ENCODE peak calls at places on chromosomes 13 and 19, in nine cellular contexts. One of them, this sample, is unnamed.

GRCh38 chr19:16370671-16371391 is 46.2 kb downstream of the KLF2 start:
- DNase-seq in lung: no peak
- DNase-seq in LoVo: no peak
- DNase-seq in stimulated activated CD4-positive, alpha-beta T cell treated with anti-CD3 and anti-CD28 coated beads, Interleukin-1b, Interleukin-23, amount 100 ng/mL, for 4 hours: no peak
- DNase-seq in astrocyte of the spinal cord: no peak
- DNase-seq in T-helper 1 cell: no peak
- DNase-seq in dermis microvascular lymphatic vessel endothelial cell: no peak
- DNase-seq in activated CD4-positive, alpha-beta T cell treated with anti-CD3 and anti-CD28 coated beads, Interleukin-2, amount 50 U/mL, for 24 hours: no peak
- DNase-seq in breast epithelium: no peak
- DNase-seq in this sample: no peak

GRCh38 chr19:31256601-31256990 is 92.6 kb downstream of the TSHZ3 start:
- DNase-seq in astrocyte of the spinal cord: no peak
- DNase-seq in LoVo: no peak
- DNase-seq in lung: no peak
- DNase-seq in breast epithelium: no peak
- DNase-seq in activated CD4-positive, alpha-beta T cell treated with anti-CD3 and anti-CD28 coated beads, Interleukin-2, amount 50 U/mL, for 24 hours: no peak
- DNase-seq in stimulated activated CD4-positive, alpha-beta T cell treated with anti-CD3 and anti-CD28 coated beads, Interleukin-1b, Interleukin-23, amount 100 ng/mL, for 4 hours: no peak
- DNase-seq in dermis microvascular lymphatic vessel endothelial cell: no peak
- DNase-seq in T-helper 1 cell: no peak
- DNase-seq in this sample: no peak

GRCh38 chr19:14347999-14348889 is 33.0 kb upstream of the ADGRE5 start:
- DNase-seq in dermis microvascular lymphatic vessel endothelial cell: no peak
- DNase-seq in lung: peak; percentile 61
- DNase-seq in breast epithelium: peak; percentile 35
- DNase-seq in astrocyte of the spinal cord: peak; percentile 38
- DNase-seq in T-helper 1 cell: no peak
- DNase-seq in LoVo: peak; percentile 46
- DNase-seq in stimulated activated CD4-positive, alpha-beta T cell treated with anti-CD3 and anti-CD28 coated beads, Interleukin-1b, Interleukin-23, amount 100 ng/mL, for 4 hours: peak; percentile 65
- DNase-seq in activated CD4-positive, alpha-beta T cell treated with anti-CD3 and anti-CD28 coated beads, Interleukin-2, amount 50 U/mL, for 24 hours: peak; percentile 46
- DNase-seq in this sample: peak; percentile 30

GRCh38 chr13:102399791-102400618 is 1.8 kb downstream of the FGF14 start:
- DNase-seq in T-helper 1 cell: peak; percentile 6
- DNase-seq in LoVo: no peak
- DNase-seq in astrocyte of the spinal cord: no peak
- DNase-seq in breast epithelium: no peak
- DNase-seq in dermis microvascular lymphatic vessel endothelial cell: no peak
- DNase-seq in stimulated activated CD4-positive, alpha-beta T cell treated with anti-CD3 and anti-CD28 coated beads, Interleukin-1b, Interleukin-23, amount 100 ng/mL, for 4 hours: no peak
- DNase-seq in lung: no peak
- DNase-seq in activated CD4-positive, alpha-beta T cell treated with anti-CD3 and anti-CD28 coated beads, Interleukin-2, amount 50 U/mL, for 24 hours: no peak
- DNase-seq in this sample: no peak

GRCh38 chr13:37526710-37527446 is 71.7 kb downstream of the POSTN start:
- DNase-seq in activated CD4-positive, alpha-beta T cell treated with anti-CD3 and anti-CD28 coated beads, Interleukin-2, amount 50 U/mL, for 24 hours: no peak
- DNase-seq in LoVo: no peak
- DNase-seq in breast epithelium: no peak
- DNase-seq in astrocyte of the spinal cord: peak; percentile 65
- DNase-seq in lung: no peak
- DNase-seq in T-helper 1 cell: no peak
- DNase-seq in dermis microvascular lymphatic vessel endothelial cell: no peak
- DNase-seq in stimulated activated CD4-positive, alpha-beta T cell treated with anti-CD3 and anti-CD28 coated beads, Interleukin-1b, Interleukin-23, amount 100 ng/mL, for 4 hours: no peak
- DNase-seq in this sample: no peak

GRCh38 chr19:18300930-18301717 is 19.7 kb upstream of the JUND start:
- DNase-seq in astrocyte of the spinal cord: peak; percentile 47
- DNase-seq in lung: peak; percentile 77
- DNase-seq in breast epithelium: no peak
- DNase-seq in stimulated activated CD4-positive, alpha-beta T cell treated with anti-CD3 and anti-CD28 coated beads, Interleukin-1b, Interleukin-23, amount 100 ng/mL, for 4 hours: no peak
- DNase-seq in activated CD4-positive, alpha-beta T cell treated with anti-CD3 and anti-CD28 coated beads, Interleukin-2, amount 50 U/mL, for 24 hours: no peak
- DNase-seq in T-helper 1 cell: no peak
- DNase-seq in LoVo: peak; percentile 75
- DNase-seq in dermis microvascular lymphatic vessel endothelial cell: no peak
- DNase-seq in this sample: no peak

GRCh38 chr13:92126399-92126798 is 728.0 kb downstream of the GPC5 start:
- DNase-seq in LoVo: no peak
- DNase-seq in stimulated activated CD4-positive, alpha-beta T cell treated with anti-CD3 and anti-CD28 coated beads, Interleukin-1b, Interleukin-23, amount 100 ng/mL, for 4 hours: no peak
- DNase-seq in dermis microvascular lymphatic vessel endothelial cell: no peak
- DNase-seq in lung: no peak
- DNase-seq in astrocyte of the spinal cord: no peak
- DNase-seq in breast epithelium: no peak
- DNase-seq in T-helper 1 cell: no peak
- DNase-seq in activated CD4-positive, alpha-beta T cell treated with anti-CD3 and anti-CD28 coated beads, Interleukin-2, amount 50 U/mL, for 24 hours: no peak
- DNase-seq in this sample: no peak

GRCh38 chr19:58009666-58010301 is 7.2 kb upstream of the ZNF606 start:
- DNase-seq in activated CD4-positive, alpha-beta T cell treated with anti-CD3 and anti-CD28 coated beads, Interleukin-2, amount 50 U/mL, for 24 hours: peak; percentile 30
- DNase-seq in breast epithelium: peak; percentile 90
- DNase-seq in stimulated activated CD4-positive, alpha-beta T cell treated with anti-CD3 and anti-CD28 coated beads, Interleukin-1b, Interleukin-23, amount 100 ng/mL, for 4 hours: peak; percentile 42
- DNase-seq in lung: peak; percentile 59
- DNase-seq in T-helper 1 cell: no peak
- DNase-seq in dermis microvascular lymphatic vessel endothelial cell: peak; percentile 50
- DNase-seq in LoVo: no peak
- DNase-seq in astrocyte of the spinal cord: peak; percentile 85
- DNase-seq in this sample: peak; percentile 45

GRCh38 chr19:18058208-18059009 is 28.3 kb downstream of the IL12RB1 start:
- DNase-seq in LoVo: peak; percentile 74
- DNase-seq in dermis microvascular lymphatic vessel endothelial cell: peak; percentile 51
- DNase-seq in breast epithelium: peak; percentile 63
- DNase-seq in T-helper 1 cell: peak; percentile 57
- DNase-seq in stimulated activated CD4-positive, alpha-beta T cell treated with anti-CD3 and anti-CD28 coated beads, Interleukin-1b, Interleukin-23, amount 100 ng/mL, for 4 hours: peak; percentile 74
- DNase-seq in astrocyte of the spinal cord: peak; percentile 75
- DNase-seq in lung: peak; percentile 82
- DNase-seq in activated CD4-positive, alpha-beta T cell treated with anti-CD3 and anti-CD28 coated beads, Interleukin-2, amount 50 U/mL, for 24 hours: peak; percentile 63
- DNase-seq in this sample: peak; percentile 59

GRCh38 chr19:35641515-35642151 is at the start of gene ETV2:
- DNase-seq in astrocyte of the spinal cord: no peak
- DNase-seq in stimulated activated CD4-positive, alpha-beta T cell treated with anti-CD3 and anti-CD28 coated beads, Interleukin-1b, Interleukin-23, amount 100 ng/mL, for 4 hours: no peak
- DNase-seq in dermis microvascular lymphatic vessel endothelial cell: peak; percentile 37
- DNase-seq in LoVo: no peak
- DNase-seq in activated CD4-positive, alpha-beta T cell treated with anti-CD3 and anti-CD28 coated beads, Interleukin-2, amount 50 U/mL, for 24 hours: no peak
- DNase-seq in lung: no peak
- DNase-seq in breast epithelium: no peak
- DNase-seq in T-helper 1 cell: no peak
- DNase-seq in this sample: no peak

GRCh38 chr13:99382428-99383133 is 75.4 kb upstream of the GPR183 start:
- DNase-seq in dermis microvascular lymphatic vessel endothelial cell: no peak
- DNase-seq in breast epithelium: no peak
- DNase-seq in activated CD4-positive, alpha-beta T cell treated with anti-CD3 and anti-CD28 coated beads, Interleukin-2, amount 50 U/mL, for 24 hours: no peak
- DNase-seq in LoVo: no peak
- DNase-seq in astrocyte of the spinal cord: no peak
- DNase-seq in lung: no peak
- DNase-seq in T-helper 1 cell: no peak
- DNase-seq in stimulated activated CD4-positive, alpha-beta T cell treated with anti-CD3 and anti-CD28 coated beads, Interleukin-1b, Interleukin-23, amount 100 ng/mL, for 4 hours: no peak
- DNase-seq in this sample: no peak

GRCh38 chr13:114077938-114078335 is 54.5 kb downstream of the RASA3 start:
- DNase-seq in stimulated activated CD4-positive, alpha-beta T cell treated with anti-CD3 and anti-CD28 coated beads, Interleukin-1b, Interleukin-23, amount 100 ng/mL, for 4 hours: no peak
- DNase-seq in lung: no peak
- DNase-seq in astrocyte of the spinal cord: peak; percentile 87
- DNase-seq in LoVo: no peak
- DNase-seq in breast epithelium: no peak
- DNase-seq in T-helper 1 cell: no peak
- DNase-seq in dermis microvascular lymphatic vessel endothelial cell: no peak
- DNase-seq in activated CD4-positive, alpha-beta T cell treated with anti-CD3 and anti-CD28 coated beads, Interleukin-2, amount 50 U/mL, for 24 hours: no peak
- DNase-seq in this sample: no peak

GRCh38 chr13:21501709-21502108 is 42.6 kb upstream of the ZDHHC20 start:
- DNase-seq in astrocyte of the spinal cord: no peak
- DNase-seq in T-helper 1 cell: no peak
- DNase-seq in breast epithelium: no peak
- DNase-seq in lung: no peak
- DNase-seq in LoVo: no peak
- DNase-seq in dermis microvascular lymphatic vessel endothelial cell: no peak
- DNase-seq in stimulated activated CD4-positive, alpha-beta T cell treated with anti-CD3 and anti-CD28 coated beads, Interleukin-1b, Interleukin-23, amount 100 ng/mL, for 4 hours: no peak
- DNase-seq in activated CD4-positive, alpha-beta T cell treated with anti-CD3 and anti-CD28 coated beads, Interleukin-2, amount 50 U/mL, for 24 hours: no peak
- DNase-seq in this sample: no peak

GRCh38 chr19:41376998-41377365 is 649 bp downstream of the TMEM91 start:
- DNase-seq in LoVo: no peak
- DNase-seq in T-helper 1 cell: no peak
- DNase-seq in breast epithelium: no peak
- DNase-seq in activated CD4-positive, alpha-beta T cell treated with anti-CD3 and anti-CD28 coated beads, Interleukin-2, amount 50 U/mL, for 24 hours: no peak
- DNase-seq in stimulated activated CD4-positive, alpha-beta T cell treated with anti-CD3 and anti-CD28 coated beads, Interleukin-1b, Interleukin-23, amount 100 ng/mL, for 4 hours: no peak
- DNase-seq in astrocyte of the spinal cord: no peak
- DNase-seq in dermis microvascular lymphatic vessel endothelial cell: no peak
- DNase-seq in lung: no peak
- DNase-seq in this sample: no peak

GRCh38 chr13:112616586-112617381 is 28.8 kb upstream of the TUBGCP3 start:
- DNase-seq in lung: no peak
- DNase-seq in dermis microvascular lymphatic vessel endothelial cell: peak; percentile 48
- DNase-seq in activated CD4-positive, alpha-beta T cell treated with anti-CD3 and anti-CD28 coated beads, Interleukin-2, amount 50 U/mL, for 24 hours: peak; percentile 8
- DNase-seq in breast epithelium: no peak
- DNase-seq in LoVo: no peak
- DNase-seq in T-helper 1 cell: no peak
- DNase-seq in stimulated activated CD4-positive, alpha-beta T cell treated with anti-CD3 and anti-CD28 coated beads, Interleukin-1b, Interleukin-23, amount 100 ng/mL, for 4 hours: no peak
- DNase-seq in astrocyte of the spinal cord: peak; percentile 13
- DNase-seq in this sample: peak; percentile 40

This sample was measured in NCI-H460.